ENCODE peak calls at places on chromosome X, in four cellular contexts. D, C, H and J are unnamed samples.

GRCh38 chrX:1391707-1392375 is at the start of gene SLC25A6:
- DNase-seq in D (peak; percentile 99), H (peak; percentile 99), C (peak; percentile 99), J (peak; percentile 99)

GRCh38 chrX:133676344-133677122 is 261.2 kb upstream of the GPC4 start:
- DNase-seq in H (no peak), C (no peak), D (peak; percentile 32), J (no peak)

GRCh38 chrX:30973784-30974427 is 84.9 kb upstream of the TAB3 start:
- DNase-seq in D (no peak), H (no peak), C (no peak), J (no peak)

GRCh38 chrX:23803931-23804381 is 21.0 kb downstream of the SAT1 start:
- DNase-seq in H (peak; percentile 84), C (no peak), D (peak; percentile 46), J (peak; percentile 75)

GRCh38 chrX:115134366-115134765 is 54.8 kb upstream of the RBMXL3 start:
- DNase-seq in C (no peak), H (no peak), D (no peak), J (no peak)

GRCh38 chrX:56000169-56000568 is 232.0 kb upstream of the KLF8 start:
- DNase-seq in C (no peak), D (no peak), H (no peak), J (no peak)

GRCh38 chrX:275967-276587 is 5.1 kb upstream of the PLCXD1 start:
- DNase-seq in D (peak; percentile 90), H (peak; percentile 27), C (peak; percentile 28), J (peak; percentile 88)

GRCh38 chrX:53580742-53581504 is 105.6 kb downstream of the HUWE1 start:
- DNase-seq in C (no peak), D (no peak), H (no peak), J (no peak)

GRCh38 chrX:6917666-6918065 is 229.8 kb upstream of the STS start:
- DNase-seq in H (no peak), C (no peak), D (no peak), J (no peak)

GRCh38 chrX:134658002-134658401 is 269 bp downstream of the PLAC1 start:
- DNase-seq in C (no peak), H (no peak), D (no peak), J (no peak)

GRCh38 chrX:104098151-104098808 is 14.0 kb upstream of the ZCCHC18 start:
- DNase-seq in C (peak; percentile 14), H (peak; percentile 83), D (peak; percentile 43), J (no peak)

GRCh38 chrX:42615161-42615563 is 162.8 kb downstream of the PPP1R2C start:
- DNase-seq in C (no peak), H (peak; percentile 0), D (no peak), J (no peak)

GRCh38 chrX:150704030-150704613 is 10.9 kb downstream of the MTMR1 start:
- DNase-seq in D (no peak), C (no peak), H (peak; percentile 54), J (no peak)

GRCh38 chrX:109992203-109992602 is 10.7 kb upstream of the TMEM164 start:
- DNase-seq in H (no peak), C (no peak), D (no peak), J (no peak)

GRCh38 chrX:74458738-74459137 is 37.4 kb downstream of the SLC16A2 start:
- DNase-seq in C (no peak), H (peak; percentile 72), D (no peak), J (no peak)

GRCh38 chrX:1294301-1295067 is 25.9 kb downstream of the CSF2RA start:
- DNase-seq in C (no peak), H (no peak), D (no peak), J (no peak)

GRCh38 chrX:154531626-154532025 is 15.0 kb downstream of the G6PD start:
- DNase-seq in H (no peak), D (no peak), C (no peak), J (no peak)

GRCh38 chrX:145190801-145191389 is 56.4 kb upstream of the SPANXN1 start:
- DNase-seq in H (peak; percentile 0), C (no peak), D (no peak), J (no peak)

GRCh38 chrX:29826651-29827206 is 388.6 kb upstream of the MAGEB2 start:
- DNase-seq in D (no peak), H (no peak), C (no peak), J (no peak)

GRCh38 chrX:7996414-7996813 is 69.2 kb upstream of the PNPLA4 start:
- DNase-seq in C (no peak), D (peak; percentile 28), H (peak; percentile 46), J (no peak)

GRCh38 chrX:21973321-21974010 is 33.0 kb downstream of the SMS start:
- DNase-seq in C (no peak), D (no peak), H (no peak), J (no peak)
- H3K27ac ChIP-seq in C (peak overlapping the region; percentile 64), D (peak overlapping the region; percentile 75), H (peak overlapping the region; percentile 62), J (peak overlapping the region; percentile 47)

GRCh38 chrX:38634665-38635064 is 73.3 kb downstream of the TSPAN7 start:
- DNase-seq in H (no peak), D (no peak), C (no peak), J (no peak)
- H3K4me1 ChIP-seq in H (peaks cover 6% of the 10 kb centered on the region), D (no peaks in the 10 kb centered on the region), C (no peaks in the 10 kb centered on the region), J (no peaks in the 10 kb centered on the region)

GRCh38 chrX:123906557-123907316 is 46.9 kb downstream of the XIAP start:
- DNase-seq in H (no peak), D (no peak), C (no peak), J (no peak)

GRCh38 chrX:123905334-123905733 is 45.5 kb downstream of the XIAP start:
- DNase-seq in D (no peak), C (no peak), H (no peak), J (no peak)

GRCh38 chrX:123909498-123909897 is 49.6 kb downstream of the XIAP start:
- DNase-seq in D (no peak), C (no peak), H (peak; percentile 19), J (no peak)
- H3K27ac ChIP-seq in D (no peak overlapping the region), C (no peak overlapping the region), H (no peak overlapping the region), J (no peak overlapping the region)

GRCh38 chrX:2514131-2514530 is 13.4 kb upstream of the DHRSX start:
- DNase-seq in H (no peak), C (no peak), D (no peak), J (peak; percentile 5)

GRCh38 chrX:2511326-2511725 is 10.6 kb upstream of the DHRSX start:
- DNase-seq in D (no peak), C (no peak), H (no peak), J (no peak)

GRCh38 chrX:2513120-2513664 is 12.4 kb upstream of the DHRSX start:
- DNase-seq in D (no peak), C (no peak), H (no peak), J (no peak)

GRCh38 chrX:2508648-2509335 is 8.0 kb upstream of the DHRSX start:
- DNase-seq in C (no peak), D (no peak), H (no peak), J (no peak)

GRCh38 chrX:2512501-2512900 is 11.7 kb upstream of the DHRSX start:
- DNase-seq in D (no peak), C (no peak), H (no peak), J (no peak)
- H3K4me1 ChIP-seq in D (no peaks in the 10 kb centered on the region), C (peaks cover 2% of the 10 kb centered on the region), H (no peaks in the 10 kb centered on the region), J (no peaks in the 10 kb centered on the region)

DNA sequence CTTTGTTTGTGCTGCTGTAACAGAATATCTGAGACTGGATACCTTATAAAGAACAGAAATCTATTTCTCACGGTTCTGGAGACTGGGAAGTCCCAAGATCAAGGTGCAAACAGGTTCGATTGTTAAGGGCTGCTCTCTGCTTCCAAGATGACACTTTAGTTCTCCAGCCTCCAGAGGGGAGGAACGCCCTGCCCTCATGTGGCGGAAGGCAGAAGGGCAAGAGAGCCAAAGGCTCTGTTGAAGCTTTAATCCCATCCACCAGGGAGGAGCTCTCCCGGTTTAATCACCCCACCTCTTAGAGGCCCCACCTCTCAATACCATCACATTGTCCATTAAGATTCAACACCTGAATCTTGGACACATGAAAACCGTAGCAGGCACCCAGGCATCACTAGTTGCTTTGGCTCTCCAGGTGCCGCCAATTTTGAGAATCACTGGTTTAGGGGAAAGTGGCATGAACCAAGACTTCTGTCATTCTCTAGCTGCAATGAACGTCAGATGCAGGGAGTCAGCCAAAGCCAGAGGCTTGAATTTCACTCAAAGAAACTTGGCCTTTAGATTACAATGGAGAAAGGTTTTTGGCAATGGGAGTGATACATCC is 15.6 kb downstream of the FHL1 start:
- DNase-seq in H (peak; percentile 60), D (peak; percentile 50), C (no peak), J (no peak)
- H3K27ac ChIP-seq in H (no peak overlapping the region), D (peak overlapping the region; percentile 67), C (no peak overlapping the region), J (peak overlapping the region; percentile 61)

GRCh38 chrX:46913710-46914109 is 1.5 kb downstream of the JADE3 start:
- DNase-seq in D (peak; percentile 27), C (no peak), H (peak; percentile 57), J (no peak)
- H3K4me1 ChIP-seq in D (peaks cover 11% of the 10 kb centered on the region), C (peaks cover 5% of the 10 kb centered on the region), H (no peaks in the 10 kb centered on the region), J (no peaks in the 10 kb centered on the region)

DNA sequence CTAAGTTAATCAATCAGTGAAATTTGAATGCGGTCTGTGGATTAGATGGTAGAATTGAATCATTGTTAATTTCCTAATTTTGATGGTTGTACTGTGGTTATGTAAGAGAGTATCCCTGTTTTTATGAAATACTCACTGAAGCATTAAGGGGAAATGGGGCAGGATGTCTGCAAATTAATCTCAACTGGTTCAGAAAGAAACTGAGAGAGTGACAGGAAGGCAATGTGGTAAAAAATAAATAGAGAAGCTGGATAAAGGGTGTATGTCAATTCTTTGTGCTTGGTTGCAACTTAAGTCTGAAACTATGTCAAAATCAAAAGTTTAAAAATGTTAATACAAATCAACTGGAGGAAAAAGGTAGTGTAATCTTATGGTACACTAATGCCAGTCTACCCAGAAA is 83.0 kb downstream of the DLG3 start:
- DNase-seq in H (no peak), C (no peak), D (no peak), J (no peak)
- H3K27ac ChIP-seq in H (no peak overlapping the region), C (no peak overlapping the region), D (no peak overlapping the region), J (no peak overlapping the region)

GRCh38 chrX:19792412-19792811 is 95.0 kb downstream of the SH3KBP1 start:
- DNase-seq in H (no peak), D (no peak), C (no peak), J (no peak)

GRCh38 chrX:19793471-19793870 is 93.9 kb downstream of the SH3KBP1 start:
- DNase-seq in D (no peak), C (no peak), H (no peak), J (no peak)

GRCh38 chrX:19795289-19795688 is 92.1 kb downstream of the SH3KBP1 start:
- DNase-seq in C (no peak), D (no peak), H (no peak), J (no peak)

GRCh38 chrX:19791562-19791961 is 95.8 kb downstream of the SH3KBP1 start:
- DNase-seq in C (no peak), D (no peak), H (peak; percentile 65), J (no peak)

GRCh38 chrX:19794690-19795089 is 92.7 kb downstream of the SH3KBP1 start:
- DNase-seq in H (no peak), C (no peak), D (no peak), J (no peak)
- H3K4me1 ChIP-seq in H (no peaks in the 10 kb centered on the region), C (peaks cover 12% of the 10 kb centered on the region), D (no peaks in the 10 kb centered on the region), J (no peaks in the 10 kb centered on the region)

GRCh38 chrX:151754042-151754419 is 19.5 kb downstream of the CNGA2 start:
- DNase-seq in H (peak; percentile 24), D (no peak), C (no peak), J (no peak)
- H3K27ac ChIP-seq in H (no peak overlapping the region), D (no peak overlapping the region), C (no peak overlapping the region), J (no peak overlapping the region)